ENCODE peak calls at places on chromosomes 5 and 9, in seven cellular contexts. V is K562, E is SK-N-SH, L is HCT116, K is HepG2, J is GM12878, D is H1. I is an unnamed sample.

GRCh38 chr9:137487454-137488329 is 28.6 kb upstream of the NSMF start:
- DNase-seq in V (no peak), E (peak), L (no peak), K (no peak), J (no peak), D (no peak), I (no peak)

GRCh38 chr9:33161011-33161588 is 6.0 kb downstream of the B4GALT1 start:
- DNase-seq in V (no peak), E (peak), L (peak), K (no peak), J (no peak), D (no peak), I (no peak)

GRCh38 chr9:133252301-133252776 is 22.7 kb downstream of the ABO start:
- DNase-seq in V (no peak), E (peak), L (peak), K (no peak), J (no peak), D (no peak), I (no peak)

GRCh38 chr9:34994429-34995287 is 5.1 kb downstream of the DNAJB5 start:
- DNase-seq in V (peak), E (peak), L (peak), K (peak), J (no peak), D (no peak), I (peak)

GRCh38 chr5:173796746-173797495 is 91.2 kb upstream of the CPEB4 start:
- DNase-seq in V (no peak), E (no peak), L (no peak), K (no peak), J (no peak), D (no peak), I (no peak)

GRCh38 chr9:119164716-119165115 is 204.5 kb downstream of the BRINP1 start:
- DNase-seq in V (no peak), E (no peak), L (no peak), K (no peak), J (no peak), D (no peak), I (no peak)

GRCh38 chr9:88372103-88372694 is 16.0 kb upstream of the SPIN1 start:
- DNase-seq in V (no peak), E (no peak), L (no peak), K (no peak), J (no peak), D (no peak), I (no peak)

GRCh38 chr5:135051872-135052271 is 17.8 kb upstream of the PITX1 start:
- DNase-seq in V (peak), E (no peak), L (no peak), K (no peak), J (no peak), D (no peak), I (no peak)

GRCh38 chr5:1141827-1142226 is 30.0 kb upstream of the SLC12A7 start:
- DNase-seq in V (no peak), E (no peak), L (no peak), K (no peak), J (no peak), D (no peak), I (no peak)

GRCh38 chr5:78549043-78549442 is 99.5 kb downstream of the LHFPL2 start:
- DNase-seq in V (no peak), E (no peak), L (no peak), K (no peak), J (no peak), D (no peak), I (no peak)

GRCh38 chr5:151651997-151652645 is 34.6 kb downstream of the SPARC start:
- DNase-seq in V (peak), E (peak), L (peak), K (peak), J (no peak), D (peak), I (peak)

GRCh38 chr5:63262191-63262981 is 683.8 kb downstream of the LRRC70 start:
- DNase-seq in V (no peak), E (no peak), L (no peak), K (no peak), J (no peak), D (no peak), I (no peak)

GRCh38 chr9:135067091-135067710 is 20.3 kb upstream of the OLFM1 start:
- DNase-seq in V (no peak), E (no peak), L (no peak), K (no peak), J (no peak), D (no peak), I (no peak)

GRCh38 chr9:89842267-89842768 is 237.5 kb downstream of the GADD45G start:
- DNase-seq in V (no peak), E (no peak), L (no peak), K (no peak), J (no peak), D (no peak), I (no peak)

GRCh38 chr9:113998529-113999255 is 79.4 kb downstream of the AMBP start:
- DNase-seq in V (no peak), E (peak), L (no peak), K (no peak), J (no peak), D (no peak), I (peak)

GRCh38 chr5:141349917-141350619 is at the start of gene PCDHGB1:
- DNase-seq in V (peak), E (peak), L (no peak), K (peak), J (no peak), D (no peak), I (peak)

GRCh38 chr5:61346511-61346910 is 14.5 kb downstream of the ZSWIM6 start:
- DNase-seq in V (no peak), E (no peak), L (no peak), K (no peak), J (no peak), D (no peak), I (no peak)

GRCh38 chr5:131171276-131171815 is 602 bp downstream of the LYRM7 start:
- DNase-seq in V (no peak), E (no peak), L (no peak), K (peak), J (no peak), D (no peak), I (peak)

GRCh38 chr5:56045469-56045868 is 50.7 kb upstream of the IL6ST start:
- DNase-seq in V (no peak), E (no peak), L (no peak), K (no peak), J (no peak), D (no peak), I (no peak)

GRCh38 chr9:131657890-131658752 is 81.8 kb downstream of the RAPGEF1 start:
- DNase-seq in V (no peak), E (no peak), L (peak), K (peak), J (no peak), D (no peak), I (no peak)

GRCh38 chr9:89660286-89660685 is 55.5 kb downstream of the GADD45G start:
- DNase-seq in V (no peak), E (no peak), L (no peak), K (no peak), J (no peak), D (no peak), I (no peak)

GRCh38 chr9:93159601-93160418 is 24.1 kb upstream of the WNK2 start:
- DNase-seq in V (peak), E (peak), L (peak), K (peak), J (no peak), D (peak), I (peak)

GRCh38 chr9:34578241-34579096 is 11.1 kb downstream of the CNTFR start:
- DNase-seq in V (no peak), E (peak), L (no peak), K (no peak), J (no peak), D (no peak), I (no peak)

GRCh38 chr9:124258765-124259272 is 1.1 kb downstream of the NEK6 start:
- DNase-seq in V (no peak), E (no peak), L (no peak), K (peak), J (no peak), D (no peak), I (no peak)

GRCh38 chr9:124256517-124257069 is 1.2 kb upstream of the NEK6 start:
- DNase-seq in V (no peak), E (no peak), L (no peak), K (peak), J (no peak), D (no peak), I (peak)

GRCh38 chr9:124257865-124258764 is at the start of gene NEK6:
- DNase-seq in V (peak), E (peak), L (no peak), K (no peak), J (no peak), D (no peak), I (peak)

GRCh38 chr9:124255222-124255621 is 2.5 kb upstream of the NEK6 start:
- DNase-seq in V (no peak), E (no peak), L (no peak), K (no peak), J (no peak), D (no peak), I (no peak)

GRCh38 chr9:124257070-124257864 is 482 bp upstream of the NEK6 start:
- DNase-seq in V (no peak), E (no peak), L (no peak), K (no peak), J (no peak), D (no peak), I (no peak)
- TF ChIP-seq JUND in V (no peak), E (no peak), L (no peak), K (no peak), J (no peak), D (no peak), I (no peak)

GRCh38 chr5:117487556-117487955 is 912.9 kb upstream of the SEMA6A start:
- DNase-seq in V (no peak), E (no peak), L (no peak), K (no peak), J (no peak), D (no peak), I (no peak)

GRCh38 chr5:117488976-117489500 is 914.4 kb upstream of the SEMA6A start:
- DNase-seq in V (no peak), E (no peak), L (no peak), K (no peak), J (no peak), D (no peak), I (peak)

GRCh38 chr5:117486291-117486690 is 911.7 kb upstream of the SEMA6A start:
- DNase-seq in V (no peak), E (no peak), L (no peak), K (no peak), J (no peak), D (no peak), I (no peak)

DNA sequence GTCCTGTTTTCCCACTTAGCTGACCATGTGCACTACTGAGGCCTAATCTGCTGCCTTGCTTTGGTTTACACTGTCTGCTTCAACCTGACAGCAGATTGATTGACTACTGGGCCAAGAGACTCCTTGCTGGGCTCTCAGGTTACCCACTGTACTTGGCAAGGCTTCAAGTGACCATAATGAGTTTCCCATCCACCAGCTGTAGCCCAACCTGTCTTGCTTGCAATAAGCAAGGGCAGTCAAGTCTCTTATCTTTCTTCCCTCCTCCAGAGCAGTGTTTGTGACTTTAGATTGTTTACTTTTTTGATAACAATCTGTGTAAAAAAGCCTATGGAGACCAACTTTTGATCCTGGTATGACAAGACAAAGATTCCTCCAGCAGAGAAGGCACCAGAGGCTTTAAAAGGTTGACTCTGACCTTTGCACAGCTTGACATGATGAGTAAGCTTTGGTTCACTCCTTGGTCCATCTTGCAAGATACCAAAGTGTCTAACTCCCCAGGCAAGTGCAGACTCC is 912.3 kb upstream of the SEMA6A start:
- DNase-seq in V (no peak), E (no peak), L (peak), K (no peak), J (no peak), D (no peak), I (no peak)
- TF ChIP-seq JUND in V (no peak), E (no peak), L (peak), K (no peak), J (no peak), D (no peak), I (no peak)

GRCh38 chr5:116522737-116523136 is 51.9 kb downstream of the SEMA6A start:
- DNase-seq in V (no peak), E (no peak), L (no peak), K (no peak), J (no peak), D (no peak), I (no peak)

GRCh38 chr5:116524505-116524904 is 50.1 kb downstream of the SEMA6A start:
- DNase-seq in V (no peak), E (no peak), L (no peak), K (no peak), J (no peak), D (no peak), I (no peak)

GRCh38 chr5:116525680-116526079 is 48.9 kb downstream of the SEMA6A start:
- DNase-seq in V (no peak), E (no peak), L (no peak), K (no peak), J (no peak), D (no peak), I (no peak)

GRCh38 chr5:116524966-116525365 is 49.7 kb downstream of the SEMA6A start:
- DNase-seq in V (no peak), E (no peak), L (no peak), K (peak), J (no peak), D (no peak), I (no peak)

GRCh38 chr5:116524051-116524450 is 50.6 kb downstream of the SEMA6A start:
- DNase-seq in V (no peak), E (no peak), L (no peak), K (no peak), J (no peak), D (no peak), I (no peak)
- TF ChIP-seq JUND in V (no peak), E (no peak), L (no peak), K (no peak), J (no peak), D (no peak), I (no peak)

GRCh38 chr5:156984064-156984463 is 21.0 kb upstream of the TIMD4 start:
- DNase-seq in V (no peak), E (no peak), L (no peak), K (no peak), J (no peak), D (no peak), I (no peak)

DNA sequence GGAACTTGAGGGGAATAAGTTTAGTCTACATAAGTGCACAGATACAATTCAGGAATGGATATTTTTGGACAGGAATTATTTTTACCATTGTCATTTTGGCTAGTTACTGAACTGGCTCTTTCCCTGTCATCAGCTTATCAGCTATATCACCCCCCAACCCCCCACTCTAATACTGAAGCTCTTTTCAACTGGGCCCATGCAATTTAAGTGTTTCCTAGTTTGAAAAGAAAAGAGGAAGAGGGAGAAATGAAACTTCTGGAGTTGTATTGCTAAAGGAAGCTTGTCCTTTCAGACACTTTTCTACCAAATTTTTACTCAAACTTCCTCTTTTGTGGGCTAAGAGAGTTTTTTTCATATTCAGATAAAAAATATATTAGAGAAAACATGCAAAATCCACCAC is 18.5 kb upstream of the TIMD4 start:
- DNase-seq in V (no peak), E (no peak), L (no peak), K (no peak), J (no peak), D (no peak), I (no peak)
- TF ChIP-seq JUND in V (no peak), E (no peak), L (no peak), K (no peak), J (no peak), D (no peak), I (no peak)

DNA sequence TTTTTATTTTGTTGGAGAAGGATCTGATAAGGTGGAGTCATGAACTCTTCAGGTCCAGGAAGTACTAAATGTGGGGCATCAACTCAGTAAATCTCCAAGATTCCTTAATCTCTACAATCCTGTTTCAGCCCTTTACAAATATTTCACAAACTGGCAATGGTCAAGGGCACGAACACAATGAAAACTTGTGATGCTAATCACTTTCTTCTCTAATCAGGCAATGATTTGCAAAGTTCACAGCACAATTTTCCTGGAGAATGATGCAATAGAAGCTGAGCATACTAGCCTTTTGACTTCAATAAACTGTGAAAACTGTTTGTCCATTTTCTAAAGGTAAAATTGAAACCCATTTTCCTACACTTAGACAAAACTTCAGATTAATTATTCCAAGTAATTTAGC is 16.9 kb downstream of the GDF9 start:
- DNase-seq in V (no peak), E (no peak), L (no peak), K (peak), J (no peak), D (no peak), I (no peak)
- TF ChIP-seq JUND in V (peak), E (no peak), L (no peak), K (no peak), J (no peak), D (no peak), I (no peak)

DNA sequence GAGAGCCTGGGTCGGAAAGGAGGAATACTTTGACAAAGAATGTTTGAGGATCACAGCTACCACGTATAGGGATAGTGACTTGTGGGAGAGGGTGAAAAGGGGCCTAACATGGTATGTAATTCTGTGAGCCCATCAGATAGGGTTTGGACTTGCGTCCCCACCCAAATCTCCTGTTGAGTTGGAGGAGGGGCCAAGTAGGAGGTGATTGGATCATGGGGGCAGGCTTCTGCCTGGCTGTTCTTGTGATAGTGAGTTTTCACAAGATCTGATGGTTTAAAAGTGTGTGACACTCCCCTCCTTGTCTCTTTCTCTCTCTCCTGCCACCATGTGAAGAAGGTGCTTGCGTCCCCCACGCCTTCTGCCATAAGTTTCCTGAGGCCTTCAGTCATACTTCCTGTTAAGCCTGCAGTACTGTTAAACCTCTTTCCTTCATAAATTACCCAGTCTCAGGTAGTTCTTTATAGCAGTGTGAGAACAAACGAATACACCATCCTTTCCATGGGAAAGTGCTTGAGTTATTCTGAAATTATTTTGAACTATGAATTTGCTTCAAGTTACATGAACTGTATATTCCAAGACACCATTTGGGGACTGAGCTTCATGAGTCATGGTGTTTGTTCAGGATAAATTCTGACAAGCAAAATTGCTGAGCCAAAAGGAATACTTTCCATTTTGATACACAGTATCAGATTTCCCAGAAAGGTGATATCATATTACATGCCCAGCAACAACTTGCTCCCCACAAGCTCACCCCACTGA is 68.8 kb upstream of the SSBP2 start:
- DNase-seq in V (peak), E (no peak), L (no peak), K (no peak), J (no peak), D (no peak), I (no peak)
- TF ChIP-seq JUND in V (peak), E (peak), L (peak), K (no peak), J (no peak), D (no peak), I (no peak)